ENCODE peak calls at places on chromosome 10, in seven cellular contexts. Y, S, A, D, T, V and K are unnamed samples.

GRCh38 chr10:47299989-47300931 is at the start of gene GDF10:
- DNase-seq in A (peak; percentile 23), D (no peak), Y (peak; percentile 66), T (no peak), S (no peak), V (peak; percentile 68), K (no peak)

GRCh38 chr10:49050338-49050737 is 65.0 kb downstream of the VSTM4 start:
- DNase-seq in A (no peak), Y (no peak), S (no peak), T (no peak), V (no peak), D (no peak), K (no peak)

GRCh38 chr10:75234017-75234682 is 1.6 kb downstream of the COMTD1 start:
- DNase-seq in A (peak; percentile 96), S (peak; percentile 100), Y (peak; percentile 98), T (peak; percentile 87), D (peak; percentile 93), V (peak; percentile 96), K (peak; percentile 94)

GRCh38 chr10:68560201-68560915 is at the start of gene TET1:
- DNase-seq in A (peak; percentile 57), S (peak; percentile 68), D (peak; percentile 81), T (peak; percentile 33), Y (peak; percentile 96), V (peak; percentile 92), K (peak; percentile 37)

GRCh38 chr10:102281103-102281502 is 35.8 kb downstream of the GBF1 start:
- DNase-seq in S (no peak), V (no peak), T (no peak), Y (no peak), D (no peak), A (peak; percentile 16), K (peak; percentile 28)

GRCh38 chr10:117165557-117166419 is 27.7 kb upstream of the VAX1 start:
- DNase-seq in S (peak; percentile 63), Y (peak; percentile 90), T (peak; percentile 33), D (no peak), A (peak; percentile 77), V (peak; percentile 92), K (no peak)

GRCh38 chr10:36036137-36036536 is 394.0 kb upstream of the FZD8 start:
- DNase-seq in A (no peak), S (peak; percentile 56), V (no peak), T (no peak), Y (no peak), D (no peak), K (no peak)

GRCh38 chr10:88544140-88544870 is 38.8 kb downstream of the RNLS start:
- DNase-seq in Y (no peak), T (no peak), S (no peak), V (no peak), D (no peak), A (no peak), K (no peak)

GRCh38 chr10:23779287-23779686 is 340.4 kb downstream of the OTUD1 start:
- DNase-seq in D (peak; percentile 77), S (no peak), A (no peak), T (no peak), Y (no peak), V (no peak), K (no peak)

GRCh38 chr10:8393531-8393930 is 339.0 kb downstream of the GATA3 start:
- DNase-seq in V (no peak), S (peak; percentile 27), T (no peak), D (no peak), A (no peak), Y (no peak), K (no peak)

GRCh38 chr10:124629410-124629809 is 114.8 kb downstream of the FAM53B start:
- DNase-seq in T (no peak), V (no peak), Y (no peak), A (no peak), S (no peak), D (no peak), K (no peak)

GRCh38 chr10:116880716-116881440 is 31.6 kb downstream of the ENO4 start:
- DNase-seq in D (no peak), A (peak; percentile 34), V (peak; percentile 56), T (no peak), Y (no peak), S (no peak), K (no peak)

DNA sequence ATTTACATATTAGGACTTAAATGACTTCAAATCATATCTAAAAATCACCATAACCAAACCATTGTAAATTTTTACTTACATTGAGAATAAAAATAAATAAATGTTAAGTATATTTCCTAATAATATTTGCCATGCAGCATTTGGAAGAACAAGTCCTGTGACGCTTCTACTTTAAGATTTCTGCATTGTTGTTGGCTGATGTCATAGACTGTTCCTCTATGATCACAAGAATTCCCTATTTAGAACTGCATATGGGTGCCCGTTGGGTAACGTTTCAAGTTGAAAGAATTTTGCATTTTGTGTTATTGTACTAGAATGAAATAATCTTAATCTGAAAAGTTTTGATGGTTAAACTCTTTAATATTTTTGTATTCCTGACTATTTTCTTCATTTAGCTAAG is 5.1 kb upstream of the ITGB1 start:
- DNase-seq in T (no peak), S (no peak), V (no peak), A (peak; percentile 84), D (no peak), Y (no peak), K (no peak)
- TF ChIP-seq EZH2phosphoT487 in T (no peak), S (no peak), V (no peak), A (no peak), D (no peak), Y (no peak), K (no peak)

GRCh38 chr10:62072901-62073300 is 171.4 kb downstream of the ARID5B start:
- DNase-seq in V (no peak), Y (no peak), T (no peak), A (peak; percentile 59), S (no peak), D (no peak), K (no peak)

GRCh38 chr10:62067560-62067959 is 166.1 kb downstream of the ARID5B start:
- DNase-seq in V (no peak), T (no peak), D (no peak), S (no peak), Y (no peak), A (no peak), K (no peak)

GRCh38 chr10:62068464-62068863 is 167.0 kb downstream of the ARID5B start:
- DNase-seq in A (no peak), V (no peak), D (no peak), Y (no peak), T (no peak), S (no peak), K (no peak)

GRCh38 chr10:62071846-62072281 is 170.4 kb downstream of the ARID5B start:
- DNase-seq in V (peak; percentile 19), S (peak; percentile 59), D (no peak), Y (no peak), T (no peak), A (peak; percentile 73), K (no peak)

DNA sequence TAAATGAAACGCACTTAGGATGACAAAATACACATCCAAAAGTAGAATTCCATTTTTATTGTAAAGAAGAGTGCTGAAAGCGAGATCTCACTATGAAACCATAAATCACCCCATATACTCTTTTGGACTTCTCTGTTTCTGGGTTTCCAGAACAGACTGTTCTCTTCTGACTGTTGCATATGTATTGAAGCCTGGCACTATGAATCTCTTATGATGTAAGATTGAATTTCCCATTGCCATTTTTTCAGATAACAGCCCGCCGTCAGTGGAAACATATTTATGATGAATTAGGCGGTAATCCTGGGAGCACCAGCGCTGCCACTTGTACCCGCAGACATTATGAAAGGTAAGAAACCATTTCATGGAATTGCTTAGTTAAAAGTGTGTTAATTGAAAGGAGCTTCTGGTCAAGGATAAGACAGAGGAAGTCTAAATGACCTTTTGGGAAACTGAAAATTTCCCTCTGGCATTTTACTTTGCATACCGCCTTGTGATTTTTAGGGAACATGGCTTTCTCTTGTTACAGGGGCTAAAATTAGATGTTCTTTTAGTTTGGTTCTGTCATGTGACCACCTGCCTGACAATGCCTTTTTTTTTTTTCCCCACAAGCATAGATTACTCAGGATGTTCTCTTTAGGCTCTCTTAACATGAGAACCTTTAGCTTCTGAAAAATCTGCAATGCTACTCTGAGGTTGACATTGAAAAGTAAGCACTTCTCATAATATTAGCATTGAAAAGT is 168.1 kb downstream of the ARID5B start:
- DNase-seq in A (no peak), D (no peak), T (no peak), V (no peak), Y (no peak), S (no peak), K (no peak)
- H3K4me1 ChIP-seq in A (peaks cover 33% of the 10 kb centered on the region), D (no peaks in the 10 kb centered on the region), T (no peaks in the 10 kb centered on the region), V (no peaks in the 10 kb centered on the region), Y (no peaks in the 10 kb centered on the region), S (peaks cover 8% of the 10 kb centered on the region), K (no peaks in the 10 kb centered on the region)

GRCh38 chr10:89738551-89739209 is 37.3 kb downstream of the KIF20B start:
- DNase-seq in T (no peak), V (no peak), A (no peak), S (no peak), D (peak; percentile 65), Y (no peak), K (peak; percentile 12)
- H3K27ac ChIP-seq in T (no peak overlapping the region), V (no peak overlapping the region), A (no peak overlapping the region), S (no peak overlapping the region), D (no peak overlapping the region), Y (no peak overlapping the region), K (no peak overlapping the region)

GRCh38 chr10:70358446-70358845 is 24.0 kb downstream of the LRRC20 start:
- DNase-seq in S (no peak), A (no peak), V (no peak), D (no peak), Y (peak; percentile 18), T (no peak), K (no peak)

GRCh38 chr10:70360215-70360614 is 22.2 kb downstream of the LRRC20 start:
- DNase-seq in Y (no peak), D (no peak), V (no peak), S (no peak), T (no peak), A (no peak), K (no peak)

GRCh38 chr10:70359017-70359550 is 23.3 kb downstream of the LRRC20 start:
- DNase-seq in D (no peak), Y (no peak), T (no peak), S (no peak), A (no peak), V (no peak), K (no peak)

GRCh38 chr10:70355234-70356021 is 27.0 kb downstream of the LRRC20 start:
- DNase-seq in A (no peak), D (no peak), T (no peak), S (no peak), V (peak; percentile 82), Y (no peak), K (peak; percentile 61)

DNA sequence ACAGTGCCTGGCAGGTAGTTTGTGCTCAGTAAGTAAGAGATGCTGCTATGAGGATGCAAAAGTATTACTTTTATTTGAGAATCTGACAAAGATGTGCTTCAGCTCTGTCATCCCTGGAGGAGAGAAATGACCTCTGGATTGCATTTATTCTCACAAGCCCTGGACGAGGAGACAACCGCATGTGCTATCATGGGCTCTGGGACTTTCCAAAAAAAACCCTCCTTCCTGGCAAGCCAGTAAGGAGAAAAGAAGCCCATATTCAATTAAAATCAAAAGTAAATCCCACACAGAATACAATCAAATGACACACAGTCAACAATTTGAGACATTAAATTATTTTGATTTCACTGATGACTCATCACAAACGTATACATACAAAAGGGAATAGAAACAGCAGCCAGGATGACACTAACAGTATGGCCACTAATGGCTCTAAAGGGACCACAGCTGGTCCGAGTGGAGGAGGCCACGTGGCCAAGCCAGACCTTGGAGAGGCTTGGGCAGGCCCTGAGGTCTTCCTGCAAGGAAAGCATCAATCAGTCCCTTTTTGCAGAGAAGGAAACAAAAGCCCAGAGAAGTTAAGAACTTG is 24.9 kb downstream of the LRRC20 start:
- DNase-seq in T (no peak), D (no peak), Y (no peak), S (peak; percentile 83), V (no peak), A (peak; percentile 53), K (no peak)
- TF ChIP-seq EZH2phosphoT487 in T (no peak), D (no peak), Y (no peak), S (no peak), V (no peak), A (no peak), K (no peak)